ENCODE peak calls at places on chromosomes 5 and 9, in four cellular contexts. One of them, this sample, is unnamed.

GRCh38 chr9:108002296-108003056 is 512.9 kb upstream of the KLF4 start:
- DNase-seq in WERI-Rb-1: no peak
- DNase-seq in body of pancreas: no peak
- DNase-seq in CD4-positive, alpha-beta memory T cell: no peak
- DNase-seq in this sample: peak; percentile 2

GRCh38 chr9:136784997-136785361 is 6.2 kb upstream of the TMEM141 start:
- DNase-seq in WERI-Rb-1: no peak
- DNase-seq in body of pancreas: no peak
- DNase-seq in CD4-positive, alpha-beta memory T cell: peak; percentile 57
- DNase-seq in this sample: peak; percentile 76

GRCh38 chr9:94922098-94922607 is 195.7 kb downstream of the AOPEP start:
- DNase-seq in WERI-Rb-1: no peak
- DNase-seq in body of pancreas: peak; percentile 47
- DNase-seq in CD4-positive, alpha-beta memory T cell: no peak
- DNase-seq in this sample: no peak

GRCh38 chr5:111681791-111682190 is 75.2 kb downstream of the NREP start:
- DNase-seq in WERI-Rb-1: no peak
- DNase-seq in body of pancreas: no peak
- DNase-seq in CD4-positive, alpha-beta memory T cell: no peak
- DNase-seq in this sample: no peak

GRCh38 chr9:133612816-133613215 is 3.6 kb upstream of the FAM163B start:
- DNase-seq in WERI-Rb-1: no peak
- DNase-seq in body of pancreas: no peak
- DNase-seq in CD4-positive, alpha-beta memory T cell: no peak
- DNase-seq in this sample: no peak

GRCh38 chr5:2895196-2895595 is 143.7 kb upstream of the IRX2 start:
- DNase-seq in WERI-Rb-1: no peak
- DNase-seq in body of pancreas: no peak
- DNase-seq in CD4-positive, alpha-beta memory T cell: no peak
- DNase-seq in this sample: no peak

GRCh38 chr9:37955781-37956422 is 52.0 kb upstream of the SLC25A51 start:
- DNase-seq in WERI-Rb-1: no peak
- DNase-seq in body of pancreas: no peak
- DNase-seq in CD4-positive, alpha-beta memory T cell: no peak
- DNase-seq in this sample: no peak

GRCh38 chr5:74643160-74643562 is 2.6 kb upstream of the ENC1 start:
- DNase-seq in WERI-Rb-1: no peak
- DNase-seq in body of pancreas: no peak
- DNase-seq in CD4-positive, alpha-beta memory T cell: no peak
- DNase-seq in this sample: no peak

GRCh38 chr5:58322453-58322852 is 137.4 kb downstream of the PLK2 start:
- DNase-seq in WERI-Rb-1: no peak
- DNase-seq in body of pancreas: no peak
- DNase-seq in CD4-positive, alpha-beta memory T cell: no peak
- DNase-seq in this sample: no peak

GRCh38 chr9:124256517-124257069 is 1.2 kb upstream of the NEK6 start:
- DNase-seq in WERI-Rb-1: no peak
- DNase-seq in body of pancreas: peak; percentile 5
- DNase-seq in CD4-positive, alpha-beta memory T cell: no peak
- DNase-seq in this sample: no peak

GRCh38 chr9:93652604-93653592 is 76.5 kb downstream of the PHF2 start:
- DNase-seq in WERI-Rb-1: peak; percentile 3
- DNase-seq in body of pancreas: peak; percentile 6
- DNase-seq in CD4-positive, alpha-beta memory T cell: no peak
- DNase-seq in this sample: no peak

GRCh38 chr5:34496258-34496657 is 159.9 kb upstream of the RAI14 start:
- DNase-seq in WERI-Rb-1: no peak
- DNase-seq in body of pancreas: no peak
- DNase-seq in CD4-positive, alpha-beta memory T cell: no peak
- DNase-seq in this sample: no peak

GRCh38 chr9:78669591-78669990 is 372.7 kb downstream of the PSAT1 start:
- DNase-seq in WERI-Rb-1: no peak
- DNase-seq in body of pancreas: no peak
- DNase-seq in CD4-positive, alpha-beta memory T cell: no peak
- DNase-seq in this sample: no peak

GRCh38 chr9:26637101-26637500 is 255.5 kb downstream of the CAAP1 start:
- DNase-seq in WERI-Rb-1: no peak
- DNase-seq in body of pancreas: no peak
- DNase-seq in CD4-positive, alpha-beta memory T cell: no peak
- DNase-seq in this sample: no peak

GRCh38 chr9:92631452-92632211 is 38.3 kb downstream of the IPPK start:
- DNase-seq in WERI-Rb-1: no peak
- DNase-seq in body of pancreas: no peak
- DNase-seq in CD4-positive, alpha-beta memory T cell: no peak
- DNase-seq in this sample: no peak

GRCh38 chr5:2782658-2783057 is 31.2 kb upstream of the IRX2 start:
- DNase-seq in WERI-Rb-1: no peak
- DNase-seq in body of pancreas: no peak
- DNase-seq in CD4-positive, alpha-beta memory T cell: no peak
- DNase-seq in this sample: no peak

GRCh38 chr9:129330711-129331279 is 152.7 kb upstream of the IER5L start:
- DNase-seq in WERI-Rb-1: no peak
- DNase-seq in body of pancreas: no peak
- DNase-seq in CD4-positive, alpha-beta memory T cell: no peak
- DNase-seq in this sample: no peak

GRCh38 chr9:85741112-85741874 is 461 bp downstream of the AGTPBP1 start:
- DNase-seq in WERI-Rb-1: peak; percentile 59
- DNase-seq in body of pancreas: peak; percentile 59
- DNase-seq in CD4-positive, alpha-beta memory T cell: peak; percentile 80
- DNase-seq in this sample: no peak

GRCh38 chr9:136602193-136602885 is 56.5 kb upstream of the NOTCH1 start:
- DNase-seq in WERI-Rb-1: no peak
- DNase-seq in body of pancreas: no peak
- DNase-seq in CD4-positive, alpha-beta memory T cell: no peak
- DNase-seq in this sample: no peak

GRCh38 chr9:86962692-86963091 is 15.4 kb upstream of the GAS1 start:
- DNase-seq in WERI-Rb-1: no peak
- DNase-seq in body of pancreas: no peak
- DNase-seq in CD4-positive, alpha-beta memory T cell: no peak
- DNase-seq in this sample: peak; percentile 59

GRCh38 chr9:86968258-86968920 is 21.1 kb upstream of the GAS1 start:
- DNase-seq in WERI-Rb-1: no peak
- DNase-seq in body of pancreas: no peak
- DNase-seq in CD4-positive, alpha-beta memory T cell: no peak
- DNase-seq in this sample: no peak

GRCh38 chr9:86971742-86972141 is 24.4 kb upstream of the GAS1 start:
- DNase-seq in WERI-Rb-1: no peak
- DNase-seq in body of pancreas: no peak
- DNase-seq in CD4-positive, alpha-beta memory T cell: no peak
- DNase-seq in this sample: no peak

GRCh38 chr9:86965627-86966395 is 18.5 kb upstream of the GAS1 start:
- DNase-seq in WERI-Rb-1: no peak
- DNase-seq in body of pancreas: no peak
- DNase-seq in CD4-positive, alpha-beta memory T cell: no peak
- DNase-seq in this sample: no peak

GRCh38 chr9:86966852-86967511 is 19.7 kb upstream of the GAS1 start:
- DNase-seq in WERI-Rb-1: no peak
- DNase-seq in body of pancreas: no peak
- DNase-seq in CD4-positive, alpha-beta memory T cell: no peak
- DNase-seq in this sample: no peak
- H3K27ac ChIP-seq in WERI-Rb-1: no peak overlapping the region
- H3K27ac ChIP-seq in body of pancreas: no peak overlapping the region
- H3K27ac ChIP-seq in CD4-positive, alpha-beta memory T cell: no peak overlapping the region
- H3K27ac ChIP-seq in this sample: no peak overlapping the region

GRCh38 chr5:177512736-177513380 is 3.2 kb upstream of the DOK3 start:
- DNase-seq in WERI-Rb-1: no peak
- DNase-seq in body of pancreas: no peak
- DNase-seq in CD4-positive, alpha-beta memory T cell: no peak
- DNase-seq in this sample: no peak

GRCh38 chr5:177511181-177511580 is 1.6 kb upstream of the DOK3 start:
- DNase-seq in WERI-Rb-1: no peak
- DNase-seq in body of pancreas: no peak
- DNase-seq in CD4-positive, alpha-beta memory T cell: no peak
- DNase-seq in this sample: no peak

GRCh38 chr5:177513500-177513899 is 3.3 kb downstream of the DDX41 start:
- DNase-seq in WERI-Rb-1: no peak
- DNase-seq in body of pancreas: no peak
- DNase-seq in CD4-positive, alpha-beta memory T cell: no peak
- DNase-seq in this sample: no peak

GRCh38 chr5:177510567-177511053 is 984 bp upstream of the DOK3 start:
- DNase-seq in WERI-Rb-1: no peak
- DNase-seq in body of pancreas: no peak
- DNase-seq in CD4-positive, alpha-beta memory T cell: no peak
- DNase-seq in this sample: no peak

GRCh38 chr5:177511796-177512675 is 2.4 kb upstream of the DOK3 start:
- DNase-seq in WERI-Rb-1: no peak
- DNase-seq in body of pancreas: no peak
- DNase-seq in CD4-positive, alpha-beta memory T cell: no peak
- DNase-seq in this sample: no peak
- H3K27ac ChIP-seq in WERI-Rb-1: no peak overlapping the region
- H3K27ac ChIP-seq in body of pancreas: no peak overlapping the region
- H3K27ac ChIP-seq in CD4-positive, alpha-beta memory T cell: no peak overlapping the region
- H3K27ac ChIP-seq in this sample: no peak overlapping the region

DNA sequence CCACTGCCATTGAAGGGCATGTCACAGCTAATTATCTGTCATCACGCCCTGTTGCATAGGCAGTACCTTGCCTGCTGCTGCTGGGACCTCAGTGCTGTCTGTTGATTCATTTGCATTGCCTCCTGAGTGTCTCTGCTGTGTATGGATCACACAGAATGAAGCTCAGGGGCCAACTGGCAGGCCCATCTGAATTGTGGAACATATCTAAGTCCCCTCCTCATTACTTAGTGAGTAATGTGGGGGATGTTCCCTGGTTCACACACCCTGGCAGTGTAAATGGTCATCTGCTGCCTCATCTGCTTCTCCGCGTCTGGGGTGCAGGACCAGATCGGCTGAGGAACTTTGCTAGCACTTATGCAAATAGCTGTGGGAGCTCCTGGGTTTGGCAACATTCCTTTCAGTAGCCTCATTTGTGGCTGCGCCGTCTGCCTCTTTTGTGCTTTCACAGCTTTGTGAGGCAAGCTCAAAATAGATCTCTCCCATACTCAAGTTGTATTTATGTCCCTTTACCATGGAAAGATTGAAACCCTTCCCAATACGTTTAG is 25.4 kb downstream of the TYRP1 start:
- DNase-seq in WERI-Rb-1: no peak
- DNase-seq in body of pancreas: no peak
- DNase-seq in CD4-positive, alpha-beta memory T cell: no peak
- DNase-seq in this sample: no peak
- H3K27ac ChIP-seq in WERI-Rb-1: no peak overlapping the region
- H3K27ac ChIP-seq in body of pancreas: no peak overlapping the region
- H3K27ac ChIP-seq in CD4-positive, alpha-beta memory T cell: no peak overlapping the region
- H3K27ac ChIP-seq in this sample: no peak overlapping the region

GRCh38 chr5:181081989-181082388 is 41.9 kb downstream of the BTNL9 start:
- DNase-seq in WERI-Rb-1: no peak
- DNase-seq in body of pancreas: no peak
- DNase-seq in CD4-positive, alpha-beta memory T cell: no peak
- DNase-seq in this sample: no peak

GRCh38 chr5:181088289-181088688 is 42.7 kb downstream of the OR2V1 start:
- DNase-seq in WERI-Rb-1: no peak
- DNase-seq in body of pancreas: no peak
- DNase-seq in CD4-positive, alpha-beta memory T cell: no peak
- DNase-seq in this sample: no peak

GRCh38 chr5:181084631-181085195 is 44.6 kb downstream of the BTNL9 start:
- DNase-seq in WERI-Rb-1: no peak
- DNase-seq in body of pancreas: no peak
- DNase-seq in CD4-positive, alpha-beta memory T cell: no peak
- DNase-seq in this sample: no peak

GRCh38 chr5:181087309-181087708 is 43.7 kb downstream of the OR2V1 start:
- DNase-seq in WERI-Rb-1: no peak
- DNase-seq in body of pancreas: no peak
- DNase-seq in CD4-positive, alpha-beta memory T cell: no peak
- DNase-seq in this sample: no peak

DNA sequence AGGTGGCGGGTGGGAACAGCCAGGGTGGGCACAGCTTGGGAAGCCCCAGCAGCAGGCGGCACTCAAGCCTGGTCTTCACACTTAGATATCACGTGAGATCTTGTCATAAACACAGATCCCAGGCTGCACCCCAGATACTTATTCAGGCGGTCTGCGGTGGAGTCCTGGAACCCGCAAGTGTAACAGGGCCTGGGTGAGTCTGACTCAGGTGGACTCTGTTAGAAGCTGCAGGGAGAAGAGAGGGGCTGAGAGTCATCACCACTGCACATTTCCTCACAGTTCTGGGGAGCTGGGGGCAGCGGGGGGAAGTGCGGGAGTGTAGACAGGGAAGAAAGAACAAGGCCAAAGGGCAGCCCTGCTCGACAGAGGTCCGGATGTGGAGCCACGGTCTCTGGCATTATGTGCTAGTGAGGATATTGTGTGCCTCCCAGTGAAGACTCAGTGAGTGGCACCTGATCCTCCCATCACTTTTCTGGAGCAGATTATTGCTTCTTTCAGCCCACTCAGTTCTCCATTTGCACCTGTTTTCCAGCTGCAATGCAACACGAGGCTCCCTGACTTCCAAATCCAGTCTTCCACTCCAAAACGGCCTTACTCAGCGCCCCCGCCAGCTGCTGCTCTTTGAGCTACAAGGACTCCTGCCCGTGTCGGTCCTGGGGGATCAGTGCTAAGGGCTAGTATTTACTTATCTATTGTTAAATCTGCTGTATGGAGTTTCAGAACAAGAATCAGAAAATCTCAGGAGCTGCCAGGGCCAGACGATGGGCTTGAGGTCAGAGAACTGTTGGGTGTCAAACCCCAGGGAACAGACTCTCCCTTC is 44.3 kb downstream of the OR2V1 start:
- DNase-seq in WERI-Rb-1: no peak
- DNase-seq in body of pancreas: no peak
- DNase-seq in CD4-positive, alpha-beta memory T cell: no peak
- DNase-seq in this sample: no peak
- H3K27ac ChIP-seq in WERI-Rb-1: no peak overlapping the region
- H3K27ac ChIP-seq in body of pancreas: no peak overlapping the region
- H3K27ac ChIP-seq in CD4-positive, alpha-beta memory T cell: no peak overlapping the region
- H3K27ac ChIP-seq in this sample: no peak overlapping the region